ENCODE peak calls at places on chromosome 9, in five cellular contexts. P is activated naive CD4-positive, alpha-beta T cell treated with anti-CD3 and anti-CD28 coated beads for 36 hours; Y is T-helper 1 cell; V is effector memory CD8-positive, alpha-beta T cell; M is COLO829. B is an unnamed sample.

GRCh38 chr9:77251050-77251449 is 73.7 kb downstream of the VPS13A start:
- DNase-seq in V (no peak), P (no peak), Y (no peak), M (no peak), B (no peak)

GRCh38 chr9:90326219-90326618 is 316.4 kb downstream of the DIRAS2 start:
- DNase-seq in Y (no peak), M (no peak), P (no peak), V (no peak), B (no peak)

GRCh38 chr9:83188272-83188671 is 125.3 kb upstream of the RASEF start:
- DNase-seq in M (no peak), Y (no peak), V (no peak), P (no peak), B (no peak)

GRCh38 chr9:34332370-34332964 is 3.1 kb downstream of the NUDT2 start:
- DNase-seq in P (peak), V (no peak), Y (no peak), M (peak), B (no peak)

GRCh38 chr9:78319197-78320029 is 22.5 kb downstream of the PSAT1 start:
- DNase-seq in P (no peak), M (no peak), Y (no peak), V (no peak), B (no peak)

GRCh38 chr9:114374936-114375335 is 12.8 kb downstream of the AKNA start:
- DNase-seq in P (no peak), M (no peak), V (no peak), Y (no peak), B (no peak)

GRCh38 chr9:96674914-96675538 is 19.9 kb upstream of the PRXL2C start:
- DNase-seq in V (no peak), P (no peak), Y (no peak), M (peak), B (no peak)

GRCh38 chr9:27447036-27447700 is 76.9 kb upstream of the IFNK start:
- DNase-seq in V (no peak), Y (no peak), P (no peak), M (no peak), B (no peak)

GRCh38 chr9:137880976-137881530 is 3.5 kb downstream of the CACNA1B start:
- DNase-seq in Y (no peak), P (no peak), V (no peak), M (no peak), B (no peak)

GRCh38 chr9:112570731-112571167 is 84.1 kb downstream of the KIAA1958 start:
- DNase-seq in P (no peak), Y (no peak), M (no peak), V (no peak), B (no peak)

GRCh38 chr9:120650352-120650751 is 63.9 kb downstream of the MEGF9 start:
- DNase-seq in P (no peak), M (peak), V (no peak), Y (no peak), B (no peak)

GRCh38 chr9:14180077-14180941 is 133.6 kb downstream of the NFIB start:
- DNase-seq in P (no peak), Y (no peak), M (no peak), V (no peak), B (peak)

GRCh38 chr9:111399772-111400563 is 69.9 kb upstream of the OR2K2 start:
- DNase-seq in P (peak), Y (no peak), M (no peak), V (no peak), B (no peak)

GRCh38 chr9:86186696-86187095 is 72.8 kb downstream of the C9orf153 start:
- DNase-seq in M (no peak), Y (no peak), P (no peak), V (no peak), B (no peak)

GRCh38 chr9:135239100-135239768 is 151.8 kb downstream of the OLFM1 start:
- DNase-seq in P (no peak), Y (no peak), M (no peak), V (no peak), B (no peak)

GRCh38 chr9:78044189-78044588 is 12.6 kb upstream of the GNAQ start:
- DNase-seq in P (no peak), Y (no peak), V (no peak), M (no peak), B (no peak)

GRCh38 chr9:124625084-124625483 is 117.9 kb upstream of the NR5A1 start:
- DNase-seq in Y (no peak), V (no peak), M (no peak), P (no peak), B (no peak)

GRCh38 chr9:129514891-129515290 is 106.0 kb downstream of the C9orf50 start:
- DNase-seq in V (no peak), P (no peak), M (no peak), Y (no peak), B (no peak)

GRCh38 chr9:71681708-71682268 is 86.5 kb downstream of the CEMIP2 start:
- DNase-seq in V (no peak), P (no peak), Y (no peak), M (no peak), B (peak)

GRCh38 chr9:29659014-29659413 is 2085.7 kb upstream of the C9orf72 start:
- DNase-seq in Y (no peak), V (no peak), M (no peak), P (no peak), B (no peak)

GRCh38 chr9:89432986-89433530 is 64.9 kb downstream of the SEMA4D start:
- DNase-seq in V (no peak), P (no peak), Y (no peak), M (no peak), B (no peak)

GRCh38 chr9:14309403-14309802 is 4.5 kb downstream of the NFIB start:
- DNase-seq in M (peak), Y (no peak), P (no peak), V (no peak), B (no peak)

GRCh38 chr9:120946259-120946658 is 19.7 kb upstream of the TRAF1 start:
- DNase-seq in V (no peak), P (no peak), Y (no peak), M (no peak), B (no peak)

GRCh38 chr9:93673271-93673843 is 97.0 kb downstream of the PHF2 start:
- DNase-seq in V (no peak), P (no peak), Y (peak), M (peak), B (peak)

GRCh38 chr9:77598510-77598909 is 49.6 kb downstream of the GNA14 start:
- DNase-seq in Y (no peak), M (no peak), P (no peak), V (no peak), B (peak)

GRCh38 chr9:113634597-113635515 is 171.3 kb downstream of the RGS3 start:
- DNase-seq in M (no peak), P (no peak), V (no peak), Y (no peak), B (no peak)

GRCh38 chr9:134059661-134060395 is 8.0 kb downstream of the BRD3 start:
- DNase-seq in V (no peak), P (peak), Y (no peak), M (no peak), B (no peak)

GRCh38 chr9:129866373-129867137 is 31.3 kb downstream of the USP20 start:
- DNase-seq in Y (peak), V (no peak), P (peak), M (no peak), B (no peak)

GRCh38 chr9:15738011-15738410 is 185.2 kb downstream of the CCDC171 start:
- DNase-seq in M (no peak), P (no peak), Y (no peak), V (no peak), B (no peak)

GRCh38 chr9:126614088-126614454 is 343 bp downstream of the LMX1B start:
- DNase-seq in V (no peak), P (no peak), Y (no peak), M (no peak), B (no peak)

GRCh38 chr9:78357165-78357873 is 60.4 kb downstream of the PSAT1 start:
- DNase-seq in V (no peak), M (no peak), Y (no peak), P (no peak), B (no peak)

GRCh38 chr9:129319938-129320481 is 141.9 kb upstream of the IER5L start:
- DNase-seq in P (no peak), Y (no peak), V (no peak), M (no peak), B (peak)

GRCh38 chr9:112866662-112867274 is 23.9 kb downstream of the SLC46A2 start:
- DNase-seq in V (no peak), Y (no peak), M (peak), P (no peak), B (no peak)

GRCh38 chr9:72132052-72132451 is 17.2 kb upstream of the GDA start:
- DNase-seq in M (no peak), V (no peak), Y (no peak), P (no peak), B (no peak)

GRCh38 chr9:85392270-85392669 is 349.5 kb downstream of the AGTPBP1 start:
- DNase-seq in M (no peak), V (no peak), Y (no peak), P (no peak), B (no peak)

GRCh38 chr9:14910178-14910805 is at the start of gene FREM1:
- DNase-seq in P (no peak), M (peak), Y (no peak), V (no peak), B (peak)

B was measured in uterus.